ENCODE peak calls at places on chromosomes 5 and 9, in eight cellular contexts. V is brain microvascular endothelial cell, Z is GM06990, J is GM23338, M is choroid plexus epithelial cell, H is IMR-90, W is mesenchymal stem cell, Q is foreskin fibroblast. F is an unnamed sample.

GRCh38 chr9:7760014-7760415 is 39.6 kb downstream of the DMAC1 start:
- DNase-seq in J (no peak), Z (no peak), H (no peak), M (peak), V (no peak), Q (no peak), W (peak), F (no peak)

GRCh38 chr9:7374966-7375650 is 424.5 kb downstream of the DMAC1 start:
- DNase-seq in Z (no peak), V (no peak), J (no peak), M (no peak), Q (no peak), H (no peak), W (no peak), F (no peak)

GRCh38 chr9:130872912-130873503 is 23.6 kb downstream of the QRFP start:
- DNase-seq in Z (no peak), W (no peak), J (no peak), H (no peak), Q (no peak), M (no peak), V (no peak), F (no peak)

GRCh38 chr5:34042302-34042701 is 711 bp downstream of the C1QTNF3 start:
- DNase-seq in Z (no peak), W (no peak), M (no peak), H (no peak), Q (no peak), J (no peak), V (no peak), F (no peak)

GRCh38 chr5:57724836-57725235 is 242.2 kb upstream of the ACTBL2 start:
- DNase-seq in Q (peak), M (peak), J (no peak), V (peak), W (no peak), H (peak), Z (no peak), F (peak)

GRCh38 chr5:159825551-159826051 is 90.7 kb upstream of the ADRA1B start:
- DNase-seq in V (no peak), Z (peak), Q (no peak), W (no peak), J (no peak), H (no peak), M (no peak), F (no peak)

GRCh38 chr5:14851067-14851422 is 20.5 kb downstream of the ANKH start:
- DNase-seq in W (no peak), H (no peak), Z (no peak), M (no peak), Q (no peak), V (no peak), J (no peak), F (no peak)

GRCh38 chr5:112604741-112605390 is 132.8 kb upstream of the APC start:
- DNase-seq in J (peak), H (no peak), M (peak), Z (no peak), Q (no peak), V (no peak), W (no peak), F (no peak)

GRCh38 chr5:76765249-76765648 is 49.3 kb downstream of the F2R start:
- DNase-seq in H (peak), Z (no peak), J (no peak), M (peak), W (peak), V (peak), Q (peak), F (peak)

GRCh38 chr5:122756263-122756911 is 18.5 kb upstream of the SNX2 start:
- DNase-seq in M (peak), J (no peak), V (peak), Q (peak), H (peak), Z (peak), W (peak), F (no peak)

GRCh38 chr9:78189461-78189860 is 46.4 kb upstream of the CEP78 start:
- DNase-seq in M (peak), H (no peak), W (no peak), J (no peak), Q (no peak), Z (no peak), V (peak), F (no peak)

GRCh38 chr5:107705390-107706014 is 34.8 kb upstream of the EFNA5 start:
- DNase-seq in Q (peak), V (peak), Z (no peak), J (no peak), M (peak), H (peak), W (peak), F (no peak)

DNA sequence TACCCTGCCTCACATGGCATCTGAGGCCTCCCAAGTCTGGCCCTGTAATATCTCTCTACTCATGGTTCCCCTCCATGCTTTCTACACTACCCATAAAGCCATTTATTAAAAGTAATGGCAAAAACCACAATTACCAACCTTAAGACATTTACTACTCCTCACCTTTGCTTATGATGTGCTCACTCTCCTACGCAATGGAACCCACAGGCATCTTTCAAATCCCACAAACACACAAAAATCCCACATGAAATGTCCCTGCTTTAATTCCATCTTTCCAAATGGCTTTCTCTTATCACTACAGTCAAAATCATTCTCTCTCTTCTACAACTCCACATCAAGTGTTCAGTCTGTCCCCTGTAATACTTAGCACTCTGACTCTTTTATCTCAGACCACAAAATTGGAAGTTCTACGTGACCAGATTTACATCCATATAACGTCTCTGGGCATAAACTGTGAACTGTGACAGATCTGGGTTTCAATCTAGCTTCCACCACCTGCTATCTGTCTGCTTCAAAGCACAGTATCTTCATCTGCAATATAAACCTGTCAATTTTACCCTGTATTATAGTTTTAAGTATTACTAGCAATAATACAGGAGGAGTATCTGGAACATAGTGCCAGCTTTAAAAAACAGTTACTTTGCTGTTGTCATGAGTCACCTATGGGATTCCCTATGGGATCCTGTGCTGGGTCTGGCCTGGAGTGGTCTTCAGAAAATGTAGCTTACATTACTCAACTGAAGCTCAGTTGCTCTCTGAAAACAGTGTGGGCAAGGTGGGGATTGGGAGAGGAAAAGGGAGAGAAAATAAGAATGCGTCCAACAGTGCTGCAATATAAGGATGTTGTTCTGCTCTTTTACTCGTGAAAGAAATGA is 137.1 kb upstream of the TRIM32 start:
- DNase-seq in J (no peak), Q (no peak), W (peak), M (peak), V (no peak), H (peak), Z (no peak), F (no peak)
- H3K4me3 ChIP-seq in J (no peak), Q (no peak), W (peak), M (no peak), V (no peak), H (no peak), Z (no peak), F (no peak)

DNA sequence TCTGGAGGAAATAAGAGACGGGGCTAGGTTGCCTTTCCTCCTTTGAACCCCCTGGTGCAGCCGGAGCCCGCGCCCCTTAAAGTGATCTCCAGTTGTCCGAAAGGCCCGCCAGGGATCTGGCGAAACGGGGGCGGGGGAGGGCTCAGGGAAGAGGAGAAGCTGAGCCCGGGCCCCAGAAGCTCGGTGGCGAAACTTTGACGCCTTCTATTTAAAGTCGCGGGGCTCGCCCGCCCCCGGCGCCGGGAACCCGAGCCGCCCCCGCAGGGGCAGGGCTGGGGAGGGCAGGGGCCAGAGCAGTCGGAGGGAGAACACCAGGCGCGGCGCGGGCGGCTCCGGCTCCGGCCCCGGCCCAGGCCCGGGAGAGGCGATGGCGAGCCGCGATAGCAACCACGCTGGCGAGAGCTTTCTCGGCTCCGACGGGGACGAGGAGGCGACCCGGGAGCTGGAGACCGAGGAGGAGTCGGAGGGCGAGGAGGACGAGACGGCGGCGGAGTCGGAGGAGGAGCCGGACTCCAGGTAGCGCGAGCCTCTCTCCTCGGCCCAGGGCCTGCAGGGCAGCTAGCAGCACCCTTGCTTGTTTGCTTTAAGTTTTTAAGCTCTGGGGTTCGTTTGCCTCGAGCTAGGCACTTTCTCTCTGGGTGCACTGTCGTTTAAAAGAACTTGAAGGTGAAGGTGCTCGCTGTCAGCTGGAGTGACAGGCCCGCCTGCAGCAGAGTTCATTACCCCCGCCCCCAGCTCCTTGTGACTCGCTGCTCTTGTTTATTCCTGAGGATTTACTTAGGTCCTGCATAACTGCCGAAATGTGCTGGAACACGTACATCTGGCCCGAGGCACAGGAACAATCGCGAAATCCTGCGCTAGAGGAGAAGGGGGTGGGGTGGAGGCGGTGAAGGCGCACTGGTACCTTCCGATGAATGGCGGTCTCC is at the start of gene CMYA5:
- DNase-seq in V (no peak), Z (no peak), M (peak), Q (peak), W (peak), H (peak), J (peak), F (no peak)
- H3K4me3 ChIP-seq in V (peak), Z (no peak), M (peak), Q (peak), W (peak), H (peak), J (peak), F (peak)

DNA sequence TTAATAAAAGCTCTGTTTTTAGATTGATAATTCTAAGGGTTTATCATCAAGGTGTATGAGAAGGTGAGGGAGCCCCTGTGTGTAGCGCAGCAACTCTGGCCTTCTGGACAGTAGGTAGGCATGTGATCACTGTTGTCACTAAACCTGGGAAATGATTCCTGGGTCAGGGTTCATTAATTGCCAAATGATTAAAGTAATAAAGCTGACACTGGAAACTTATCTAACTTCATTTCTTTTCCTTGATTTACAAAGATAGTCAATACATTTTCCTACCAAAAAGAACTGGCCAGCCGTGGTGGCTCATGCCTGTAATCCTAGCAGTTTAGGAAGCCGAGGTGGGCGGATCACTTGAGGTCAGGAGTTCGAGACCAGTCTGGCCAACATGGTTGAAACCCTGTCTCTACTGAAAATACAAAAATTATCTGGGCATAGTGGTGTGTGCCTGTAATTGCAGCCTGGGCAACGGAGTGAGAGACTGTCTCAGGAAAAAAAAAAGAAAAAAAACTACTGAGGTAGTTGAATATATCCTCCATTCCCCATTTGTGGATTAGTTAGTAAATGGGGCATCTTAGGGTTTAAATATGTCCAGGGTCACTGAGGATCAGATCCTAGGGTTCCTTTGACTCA is 2.4 kb downstream of the EHMT1 start:
- DNase-seq in Q (no peak), J (peak), M (peak), Z (no peak), W (peak), V (peak), H (no peak), F (no peak)
- H3K4me3 ChIP-seq in Q (no peak), J (no peak), M (no peak), Z (no peak), W (peak), V (no peak), H (no peak), F (peak)

DNA sequence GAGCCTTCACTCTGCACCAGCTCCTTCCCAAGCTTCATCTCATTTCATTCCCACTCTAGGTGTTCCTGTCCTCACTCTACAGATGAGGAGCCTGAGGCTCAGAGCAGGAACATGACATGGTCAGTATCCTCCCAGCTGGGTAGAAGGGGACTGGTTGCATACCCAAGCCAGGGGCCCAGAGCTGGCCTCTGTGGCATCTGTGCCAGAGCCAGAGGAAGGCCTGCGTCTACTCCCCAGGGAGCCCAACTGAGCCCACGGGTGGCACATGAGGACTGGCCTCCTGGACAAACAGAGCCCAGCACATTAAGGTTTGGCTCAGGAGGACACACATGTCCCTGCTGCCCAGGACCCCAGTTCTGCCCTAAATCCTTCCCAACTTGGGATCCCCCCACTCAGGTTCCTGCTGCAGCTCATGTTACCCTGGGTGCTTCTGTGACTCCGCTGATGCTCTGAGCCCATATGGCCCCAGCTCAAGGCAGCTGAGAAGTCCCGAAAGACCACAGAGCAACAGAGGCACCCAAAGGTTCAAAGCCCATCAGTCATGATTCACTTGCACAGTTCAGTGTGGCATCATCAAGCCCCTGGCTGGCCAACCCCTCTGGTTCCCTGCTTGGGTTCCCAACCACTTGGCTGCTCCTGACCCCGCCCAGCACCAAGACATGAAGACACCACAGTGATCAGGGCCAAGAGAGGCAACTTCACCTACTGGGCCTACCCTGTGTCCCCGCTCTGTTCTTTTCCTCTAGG is 8.5 kb upstream of the NEURL1B start:
- DNase-seq in J (no peak), V (no peak), H (no peak), Q (no peak), W (no peak), Z (no peak), M (no peak), F (no peak)
- H3K4me3 ChIP-seq in J (no peak), V (no peak), H (no peak), Q (no peak), W (no peak), Z (no peak), M (no peak), F (no peak)

DNA sequence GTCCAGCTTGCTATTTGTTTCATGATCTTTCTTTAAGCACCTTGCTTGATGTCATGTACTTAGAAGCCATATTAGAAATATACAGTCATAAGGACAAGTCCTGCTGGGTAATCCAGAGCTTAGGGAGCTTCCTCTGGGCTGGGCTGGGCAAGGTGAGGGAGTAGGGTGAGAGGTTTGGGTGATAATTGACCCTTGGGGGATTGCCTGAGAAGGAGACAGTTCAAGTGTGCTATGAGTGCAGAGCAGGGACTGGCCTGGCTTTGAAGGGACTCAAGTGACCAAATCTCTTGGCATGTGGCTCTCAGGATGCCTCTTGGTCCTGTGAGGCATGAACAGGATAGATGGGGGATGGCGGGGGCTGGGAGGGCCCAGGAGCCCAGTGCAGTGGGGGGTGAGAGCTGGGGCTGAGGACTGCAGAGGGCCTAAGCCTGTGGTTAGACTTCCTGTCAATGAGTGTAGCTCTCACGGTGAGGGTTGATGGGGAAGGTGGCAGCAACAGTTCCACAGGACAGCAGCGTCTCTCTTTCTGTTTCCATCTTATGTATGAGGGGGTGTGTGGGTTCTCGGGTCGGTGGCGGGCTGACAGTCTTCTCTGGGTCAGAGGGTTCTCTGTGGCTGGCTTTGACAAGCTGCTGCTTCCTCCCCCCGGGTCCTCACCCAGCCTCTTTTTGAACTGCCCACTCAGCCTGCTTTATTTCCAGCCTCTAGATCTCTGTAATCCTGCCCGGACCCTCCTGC is 53.5 kb downstream of the RGS3 start:
- DNase-seq in Z (peak), V (no peak), J (no peak), Q (no peak), M (peak), H (peak), W (no peak), F (no peak)
- H3K4me3 ChIP-seq in Z (peak), V (no peak), J (no peak), Q (no peak), M (no peak), H (no peak), W (no peak), F (no peak)

GRCh38 chr9:128554155-128554862 is 1.9 kb downstream of the SPTAN1 start:
- DNase-seq in W (peak), V (peak), H (peak), Q (peak), J (peak), Z (peak), M (peak), F (no peak)

GRCh38 chr9:128552744-128553221 is 396 bp downstream of the SPTAN1 start:
- DNase-seq in V (no peak), Z (no peak), Q (no peak), J (peak), M (peak), W (no peak), H (no peak), F (no peak)

GRCh38 chr9:128555180-128555721 is 2.9 kb downstream of the SPTAN1 start:
- DNase-seq in V (peak), H (peak), M (peak), W (peak), J (peak), Z (no peak), Q (no peak), F (no peak)

GRCh38 chr9:128552153-128552743 is at the start of gene SPTAN1:
- DNase-seq in J (peak), H (peak), Z (peak), V (peak), Q (peak), W (peak), M (peak), F (peak)

DNA sequence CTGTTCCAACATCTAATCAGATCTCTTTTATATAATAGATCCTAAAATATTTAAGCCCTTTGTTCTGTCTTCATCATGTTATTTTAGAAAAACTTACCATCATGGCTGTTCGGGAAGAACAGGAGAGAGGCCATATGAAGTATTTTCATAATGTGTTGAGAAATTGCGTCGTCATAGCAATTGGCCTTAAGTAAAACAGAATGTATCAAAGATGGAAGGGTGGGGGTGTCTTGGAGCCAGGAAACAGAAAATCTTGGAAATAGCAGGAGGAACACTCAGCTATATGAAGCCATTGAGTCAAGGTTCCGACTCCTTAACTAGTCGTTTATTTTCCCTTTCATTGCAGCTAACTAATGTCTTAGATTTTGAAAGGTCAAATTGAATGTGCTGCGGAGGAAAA is 1.3 kb downstream of the SPTAN1 start:
- DNase-seq in H (peak), W (peak), J (no peak), Z (no peak), M (peak), Q (peak), V (peak), F (no peak)
- H3K4me3 ChIP-seq in H (peak), W (peak), J (peak), Z (peak), M (peak), Q (peak), V (peak), F (peak)

DNA sequence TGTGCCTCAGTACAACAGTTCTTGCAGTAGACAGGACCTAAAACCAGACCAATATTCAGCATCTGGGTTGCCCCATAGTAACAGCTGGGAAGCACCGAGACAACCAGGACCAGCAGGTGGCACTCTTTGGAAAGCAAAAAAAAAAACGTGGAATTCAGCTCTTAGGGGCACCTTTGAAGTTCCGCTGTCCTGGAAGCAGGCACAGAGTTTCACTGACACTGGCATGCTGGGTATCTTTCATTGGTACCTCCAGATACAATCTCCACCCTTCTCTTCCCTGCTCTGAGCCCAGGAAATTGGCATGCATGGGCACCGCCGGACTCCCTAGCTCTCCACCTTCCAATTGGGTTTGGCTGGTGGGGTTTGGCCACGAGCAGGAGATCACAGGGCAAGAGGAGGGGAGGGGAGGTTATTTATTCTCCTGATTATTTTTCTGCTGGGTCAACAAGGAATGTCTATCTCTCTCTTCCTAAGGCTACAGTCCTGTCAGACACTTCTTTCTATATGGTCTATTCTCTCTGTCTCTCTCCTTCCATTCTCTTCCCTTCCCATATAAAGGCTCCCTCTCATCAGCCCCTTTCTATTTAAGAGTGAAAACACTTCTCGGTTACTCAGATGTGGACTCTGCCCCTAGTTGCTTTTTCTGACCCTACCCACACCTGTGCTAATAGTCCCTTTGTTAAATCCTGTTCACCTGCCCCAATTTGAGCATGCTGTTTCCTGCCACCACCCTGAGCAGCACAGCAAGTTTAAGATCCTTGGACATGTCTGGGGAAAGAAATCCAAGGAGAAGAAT is 1.9 kb upstream of the IDNK start:
- DNase-seq in Q (peak), M (peak), H (peak), Z (peak), V (peak), W (peak), J (peak), F (peak)
- H3K4me3 ChIP-seq in Q (no peak), M (no peak), H (no peak), Z (peak), V (no peak), W (no peak), J (no peak), F (no peak)

F was measured in HFF-Myc.